ENCODE peak calls at places on chromosomes 13 and 19, in nine cellular contexts. One of them, this sample, is unnamed.
A peak's percentile ranks its signal among the peaks of the same experiment; 100 is the strongest.

GRCh38 chr13:78334059-78334458 is 269.3 kb downstream of the POU4F1 start:
- DNase-seq in H1: no peak
- DNase-seq in stomach: no peak
- DNase-seq in GM23338: peak; percentile 40
- DNase-seq in suprapubic skin: no peak
- DNase-seq in transverse colon: no peak
- DNase-seq in GM12878: no peak
- DNase-seq in breast epithelium: no peak
- DNase-seq in prostate gland: no peak
- DNase-seq in this sample: no peak

GRCh38 chr19:56404705-56405056 is 549 bp downstream of the ZNF583 start:
- DNase-seq in H1: no peak
- DNase-seq in stomach: no peak
- DNase-seq in GM23338: no peak
- DNase-seq in suprapubic skin: no peak
- DNase-seq in transverse colon: no peak
- DNase-seq in GM12878: no peak
- DNase-seq in breast epithelium: no peak
- DNase-seq in prostate gland: no peak
- DNase-seq in this sample: no peak

GRCh38 chr13:24452044-24452443 is 60.5 kb downstream of the PARP4 start:
- DNase-seq in H1: no peak
- DNase-seq in stomach: no peak
- DNase-seq in GM23338: no peak
- DNase-seq in suprapubic skin: no peak
- DNase-seq in transverse colon: no peak
- DNase-seq in GM12878: no peak
- DNase-seq in breast epithelium: no peak
- DNase-seq in prostate gland: no peak
- DNase-seq in this sample: no peak

GRCh38 chr13:23202383-23202782 is 21.6 kb downstream of the SGCG start:
- DNase-seq in H1: no peak
- DNase-seq in stomach: no peak
- DNase-seq in GM23338: no peak
- DNase-seq in suprapubic skin: no peak
- DNase-seq in transverse colon: no peak
- DNase-seq in GM12878: no peak
- DNase-seq in breast epithelium: no peak
- DNase-seq in prostate gland: no peak
- DNase-seq in this sample: no peak

GRCh38 chr19:10551698-10552301 is 8.1 kb downstream of the ATG4D start:
- DNase-seq in H1: no peak
- DNase-seq in stomach: peak; percentile 32
- DNase-seq in GM23338: peak; percentile 69
- DNase-seq in suprapubic skin: no peak
- DNase-seq in transverse colon: peak; percentile 46
- DNase-seq in GM12878: no peak
- DNase-seq in breast epithelium: no peak
- DNase-seq in prostate gland: no peak
- DNase-seq in this sample: no peak

GRCh38 chr13:32881792-32882175 is 134.4 kb upstream of the KL start:
- DNase-seq in H1: no peak
- DNase-seq in stomach: no peak
- DNase-seq in GM23338: no peak
- DNase-seq in suprapubic skin: no peak
- DNase-seq in transverse colon: no peak
- DNase-seq in GM12878: no peak
- DNase-seq in breast epithelium: no peak
- DNase-seq in prostate gland: peak; percentile 60
- DNase-seq in this sample: no peak

GRCh38 chr19:41720103-41720502 is 11.7 kb downstream of the CEACAM5 start:
- DNase-seq in H1: no peak
- DNase-seq in stomach: no peak
- DNase-seq in GM23338: no peak
- DNase-seq in suprapubic skin: no peak
- DNase-seq in transverse colon: no peak
- DNase-seq in GM12878: no peak
- DNase-seq in breast epithelium: no peak
- DNase-seq in prostate gland: no peak
- DNase-seq in this sample: no peak

GRCh38 chr19:12800873-12801465 is 631 bp downstream of the PRDX2 start:
- DNase-seq in H1: no peak
- DNase-seq in stomach: no peak
- DNase-seq in GM23338: peak; percentile 69
- DNase-seq in suprapubic skin: no peak
- DNase-seq in transverse colon: no peak
- DNase-seq in GM12878: no peak
- DNase-seq in breast epithelium: no peak
- DNase-seq in prostate gland: no peak
- DNase-seq in this sample: no peak

DNA sequence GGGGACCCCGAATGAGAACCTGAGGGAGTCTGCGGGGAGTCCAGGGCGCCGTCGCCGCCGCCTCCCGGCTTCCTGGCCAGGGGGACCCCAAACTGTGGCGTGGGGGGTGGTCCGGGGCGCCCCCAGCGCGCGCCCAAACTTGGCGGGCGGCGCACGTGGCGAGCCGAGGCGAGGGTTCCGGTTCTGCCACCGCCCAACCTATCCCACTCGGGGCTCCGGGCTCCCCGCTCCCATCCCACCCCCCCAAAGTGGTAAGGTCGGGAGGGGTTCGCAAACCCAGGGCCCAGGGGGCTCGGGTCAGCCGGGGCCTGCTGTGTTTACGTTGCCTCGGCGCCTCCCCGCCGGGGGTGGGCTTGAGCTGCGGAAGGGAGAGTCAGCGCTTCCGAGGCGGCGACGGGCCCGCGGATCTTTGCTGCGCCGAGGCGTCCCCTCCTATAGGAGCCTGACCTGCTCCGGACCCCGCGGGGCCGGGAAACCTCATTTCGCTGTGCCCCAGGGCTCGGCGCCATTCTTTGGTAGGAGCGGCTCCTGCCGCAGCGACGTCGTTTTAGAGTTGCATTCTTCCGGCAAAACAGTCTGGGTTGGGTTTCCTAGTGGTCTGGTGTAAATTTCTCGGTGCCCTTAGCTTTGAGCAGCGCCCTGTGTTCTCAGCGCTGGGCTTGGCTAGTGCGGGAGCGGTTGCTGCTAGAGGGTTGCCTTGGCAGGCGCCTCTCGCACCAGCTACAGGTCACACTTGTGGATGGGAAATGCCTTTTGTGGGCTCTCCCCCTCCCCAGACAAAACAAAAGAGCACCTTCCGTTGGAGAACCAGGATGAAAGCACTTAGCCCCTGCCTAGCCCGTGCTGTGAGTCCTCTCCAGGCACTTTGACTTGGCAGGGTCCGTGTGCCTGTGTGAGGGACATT is 1.2 kb downstream of the DAZAP1 start:
- DNase-seq in H1: no peak
- DNase-seq in stomach: peak; percentile 51
- DNase-seq in GM23338: peak; percentile 59
- DNase-seq in suprapubic skin: no peak
- DNase-seq in transverse colon: peak; percentile 55
- DNase-seq in GM12878: no peak
- DNase-seq in breast epithelium: no peak
- DNase-seq in prostate gland: no peak
- DNase-seq in this sample: peak; percentile 57
- TF ChIP-seq POLR2AphosphoS5 in H1: no peak
- TF ChIP-seq POLR2AphosphoS5 in stomach: no peak
- TF ChIP-seq POLR2AphosphoS5 in GM23338: no peak
- TF ChIP-seq POLR2AphosphoS5 in suprapubic skin: no peak
- TF ChIP-seq POLR2AphosphoS5 in transverse colon: peak; percentile 38
- TF ChIP-seq POLR2AphosphoS5 in GM12878: peak; percentile 42
- TF ChIP-seq POLR2AphosphoS5 in breast epithelium: peak; percentile 9
- TF ChIP-seq POLR2AphosphoS5 in prostate gland: no peak
- TF ChIP-seq POLR2AphosphoS5 in this sample: no peak

DNA sequence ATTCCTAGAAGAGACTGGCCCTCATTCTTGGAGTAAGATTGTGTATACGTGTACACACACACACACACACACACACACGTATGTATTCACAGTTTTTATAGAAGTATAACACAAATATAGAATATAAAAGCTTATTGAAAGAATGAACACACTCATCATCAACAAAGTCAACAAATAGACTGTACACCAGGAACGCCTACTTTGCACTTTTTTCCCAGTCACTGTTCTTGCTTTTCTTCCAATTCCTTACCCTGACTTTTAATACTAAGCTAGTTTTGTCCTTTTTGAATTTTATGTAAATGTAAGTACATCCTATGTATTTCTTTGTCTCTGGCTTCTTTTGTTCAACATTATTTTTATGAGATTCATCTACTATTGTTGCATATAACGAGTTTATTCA is 264.5 kb downstream of the MAB21L1 start:
- DNase-seq in H1: no peak
- DNase-seq in stomach: no peak
- DNase-seq in GM23338: no peak
- DNase-seq in suprapubic skin: no peak
- DNase-seq in transverse colon: no peak
- DNase-seq in GM12878: no peak
- DNase-seq in breast epithelium: no peak
- DNase-seq in prostate gland: no peak
- DNase-seq in this sample: no peak
- TF ChIP-seq POLR2AphosphoS5 in H1: no peak
- TF ChIP-seq POLR2AphosphoS5 in stomach: no peak
- TF ChIP-seq POLR2AphosphoS5 in GM23338: no peak
- TF ChIP-seq POLR2AphosphoS5 in suprapubic skin: no peak
- TF ChIP-seq POLR2AphosphoS5 in transverse colon: no peak
- TF ChIP-seq POLR2AphosphoS5 in GM12878: no peak
- TF ChIP-seq POLR2AphosphoS5 in breast epithelium: no peak
- TF ChIP-seq POLR2AphosphoS5 in prostate gland: no peak
- TF ChIP-seq POLR2AphosphoS5 in this sample: no peak

GRCh38 chr19:3761382-3762129 is at the start of gene APBA3:
- DNase-seq in H1: peak; percentile 79
- DNase-seq in stomach: peak; percentile 95
- DNase-seq in GM23338: peak; percentile 94
- DNase-seq in suprapubic skin: peak; percentile 93
- DNase-seq in transverse colon: peak; percentile 95
- DNase-seq in GM12878: peak; percentile 71
- DNase-seq in breast epithelium: peak; percentile 87
- DNase-seq in prostate gland: peak; percentile 80
- DNase-seq in this sample: peak; percentile 94

GRCh38 chr19:3760871-3761361 is 576 bp downstream of the APBA3 start:
- DNase-seq in H1: no peak
- DNase-seq in stomach: no peak
- DNase-seq in GM23338: peak; percentile 38
- DNase-seq in suprapubic skin: no peak
- DNase-seq in transverse colon: no peak
- DNase-seq in GM12878: no peak
- DNase-seq in breast epithelium: no peak
- DNase-seq in prostate gland: no peak
- DNase-seq in this sample: no peak

GRCh38 chr19:3762130-3762473 is 380 bp upstream of the MRPL54 start:
- DNase-seq in H1: no peak
- DNase-seq in stomach: no peak
- DNase-seq in GM23338: no peak
- DNase-seq in suprapubic skin: no peak
- DNase-seq in transverse colon: no peak
- DNase-seq in GM12878: no peak
- DNase-seq in breast epithelium: no peak
- DNase-seq in prostate gland: no peak
- DNase-seq in this sample: no peak

GRCh38 chr19:3765121-3765520 is 2.6 kb downstream of the MRPL54 start:
- DNase-seq in H1: no peak
- DNase-seq in stomach: no peak
- DNase-seq in GM23338: no peak
- DNase-seq in suprapubic skin: no peak
- DNase-seq in transverse colon: no peak
- DNase-seq in GM12878: no peak
- DNase-seq in breast epithelium: no peak
- DNase-seq in prostate gland: no peak
- DNase-seq in this sample: no peak

DNA sequence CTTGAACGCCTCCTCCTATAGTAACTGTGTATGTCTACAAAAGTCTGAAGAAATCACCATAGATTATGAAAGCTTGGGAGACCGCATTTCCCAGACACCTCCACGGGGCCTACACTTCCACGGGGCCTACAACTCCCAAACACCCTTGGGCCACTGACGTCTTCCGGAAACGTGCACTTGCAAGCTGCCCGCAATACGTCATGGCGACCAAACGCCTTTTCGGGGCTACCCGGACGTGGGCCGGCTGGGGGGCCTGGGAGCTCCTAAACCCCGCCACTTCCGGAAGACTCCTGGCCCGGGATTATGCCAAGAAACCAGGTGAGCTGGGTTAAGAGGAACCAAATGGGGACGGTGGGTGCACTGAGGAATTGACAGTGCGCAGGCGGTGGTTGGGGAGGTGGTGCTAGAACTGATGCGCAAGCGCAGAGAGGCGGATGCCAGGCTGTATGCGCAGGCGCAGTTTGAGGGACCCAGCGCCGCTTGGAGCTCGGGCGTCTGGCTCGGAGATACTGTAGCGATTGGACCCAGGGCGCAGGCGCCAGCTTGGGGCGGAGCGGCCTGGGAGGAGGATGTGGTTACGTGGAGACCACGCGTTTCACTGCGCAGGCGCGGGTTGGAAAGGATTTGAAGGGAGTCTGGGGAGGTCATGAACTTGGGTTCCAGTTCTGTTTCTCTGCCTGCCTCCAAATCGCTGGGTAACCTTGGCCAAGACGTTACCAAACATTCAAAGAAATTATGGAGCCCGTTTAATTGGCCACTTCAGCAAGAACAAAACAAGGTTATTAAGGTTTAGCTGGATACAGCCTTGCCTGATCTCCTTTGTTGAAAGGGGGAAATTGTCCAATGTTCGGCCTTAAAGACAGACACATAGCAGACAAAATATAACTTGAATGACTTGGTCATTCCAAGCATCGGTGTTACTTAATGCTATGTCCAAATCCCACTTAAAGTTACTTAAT is at the start of gene MRPL54:
- DNase-seq in H1: peak; percentile 96
- DNase-seq in stomach: peak; percentile 100
- DNase-seq in GM23338: peak; percentile 99
- DNase-seq in suprapubic skin: peak; percentile 99
- DNase-seq in transverse colon: peak; percentile 100
- DNase-seq in GM12878: peak; percentile 97
- DNase-seq in breast epithelium: peak; percentile 99
- DNase-seq in prostate gland: peak; percentile 99
- DNase-seq in this sample: peak; percentile 96
- TF ChIP-seq POLR2AphosphoS5 in H1: peak; percentile 82
- TF ChIP-seq POLR2AphosphoS5 in stomach: peak; percentile 57
- TF ChIP-seq POLR2AphosphoS5 in GM23338: peak; percentile 87
- TF ChIP-seq POLR2AphosphoS5 in suprapubic skin: peak; percentile 87
- TF ChIP-seq POLR2AphosphoS5 in transverse colon: peak; percentile 83
- TF ChIP-seq POLR2AphosphoS5 in GM12878: peak; percentile 95
- TF ChIP-seq POLR2AphosphoS5 in breast epithelium: peak; percentile 99
- TF ChIP-seq POLR2AphosphoS5 in prostate gland: peak; percentile 96
- TF ChIP-seq POLR2AphosphoS5 in this sample: peak; percentile 90

DNA sequence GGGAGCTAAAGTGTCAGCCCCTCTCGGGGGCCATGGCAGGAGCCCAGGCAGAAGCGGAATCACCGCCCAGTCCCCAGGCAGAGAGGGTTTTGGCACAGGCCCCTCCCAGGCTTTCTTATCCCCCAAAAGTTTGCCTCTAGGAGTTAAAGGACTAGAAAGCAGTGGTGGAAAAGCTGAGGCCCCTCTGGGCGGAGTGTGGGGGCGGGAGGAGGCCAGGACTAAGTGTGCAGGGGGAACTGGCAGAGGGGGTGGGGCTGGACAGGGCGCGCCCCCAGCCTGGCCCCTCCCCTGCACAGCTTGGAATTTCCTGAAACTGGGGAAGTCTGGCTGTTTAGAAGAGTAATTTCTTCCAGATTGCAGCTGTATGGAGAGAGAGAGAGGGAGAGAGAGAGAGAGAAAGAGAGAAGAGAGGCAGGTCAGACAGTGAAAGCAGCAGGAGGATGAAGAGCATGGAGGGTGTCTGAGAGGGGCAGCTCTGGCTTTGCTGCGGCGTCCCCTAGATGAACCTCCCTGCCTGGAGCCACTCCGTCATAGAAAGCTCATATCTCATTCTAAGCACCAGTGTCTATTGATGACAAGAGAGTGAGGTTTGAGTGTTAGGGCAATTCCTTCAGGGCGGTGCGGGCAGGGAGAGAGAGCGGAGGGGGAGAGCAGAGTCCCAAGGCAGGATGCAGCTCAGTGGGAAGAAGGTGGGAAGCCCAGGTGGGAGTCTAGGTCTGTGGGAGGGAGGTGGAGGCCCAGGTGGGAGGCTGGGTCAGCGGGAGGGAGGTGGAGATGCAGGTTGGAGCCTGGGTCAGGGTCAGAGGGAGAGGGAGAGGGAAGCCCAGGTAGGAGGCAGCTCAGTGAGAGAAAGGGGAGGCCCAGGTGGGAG is at the start of gene CDC42EP5:
- DNase-seq in H1: no peak
- DNase-seq in stomach: peak; percentile 50
- DNase-seq in GM23338: peak; percentile 46
- DNase-seq in suprapubic skin: peak; percentile 86
- DNase-seq in transverse colon: peak; percentile 86
- DNase-seq in GM12878: no peak
- DNase-seq in breast epithelium: no peak
- DNase-seq in prostate gland: peak; percentile 55
- DNase-seq in this sample: no peak
- TF ChIP-seq POLR2AphosphoS5 in H1: no peak
- TF ChIP-seq POLR2AphosphoS5 in stomach: no peak
- TF ChIP-seq POLR2AphosphoS5 in GM23338: no peak
- TF ChIP-seq POLR2AphosphoS5 in suprapubic skin: no peak
- TF ChIP-seq POLR2AphosphoS5 in transverse colon: peak; percentile 91
- TF ChIP-seq POLR2AphosphoS5 in GM12878: no peak
- TF ChIP-seq POLR2AphosphoS5 in breast epithelium: no peak
- TF ChIP-seq POLR2AphosphoS5 in prostate gland: peak; percentile 65
- TF ChIP-seq POLR2AphosphoS5 in this sample: no peak

This sample was measured in GM12892.